ENCODE peak calls at places on chromosomes 11 and 22, in four cellular contexts. B, V, U and G are unnamed samples. For H3K27me3, the result is how much of the 10 kb centered on the place peaks cover.

GRCh38 chr11:131909426-131910200 is 539.2 kb downstream of the NTM start:
- DNase-seq in B (no peak), V (no peak), U (no peak), G (no peak)

GRCh38 chr11:67439321-67440228 is 2.1 kb upstream of the PTPRCAP start:
- DNase-seq in U (no peak), B (peak), V (no peak), G (no peak)

GRCh38 chr22:21643533-21644357 is 1.6 kb downstream of the SDF2L1 start:
- DNase-seq in U (no peak), B (no peak), V (no peak), G (no peak)

GRCh38 chr22:36206255-36206654 is 4.6 kb upstream of the APOL4 start:
- DNase-seq in V (no peak), U (no peak), B (no peak), G (no peak)

GRCh38 chr22:39453765-39454378 is 2.9 kb upstream of the MGAT3 start:
- DNase-seq in V (no peak), B (no peak), U (no peak), G (no peak)

GRCh38 chr11:62545437-62546243 is 966 bp downstream of the AHNAK start:
- DNase-seq in V (peak), U (peak), B (peak), G (peak)

GRCh38 chr11:43366597-43367121 is 7.9 kb downstream of the TTC17 start:
- DNase-seq in V (no peak), U (no peak), B (no peak), G (no peak)

GRCh38 chr11:67283490-67283963 is 5.6 kb upstream of the ANKRD13D start:
- DNase-seq in B (no peak), U (peak), V (no peak), G (no peak)

GRCh38 chr11:65891180-65892136 is 985 bp downstream of the CCDC85B start:
- DNase-seq in V (peak), B (no peak), U (peak), G (no peak)

GRCh38 chr11:26993965-26994446 is at the start of gene FIBIN:
- DNase-seq in B (no peak), V (peak), U (peak), G (no peak)

GRCh38 chr11:23856654-23857053 is 640.2 kb upstream of the LUZP2 start:
- DNase-seq in U (no peak), V (no peak), B (no peak), G (no peak)

GRCh38 chr22:36982136-36982535 is 37.1 kb downstream of the TST start:
- DNase-seq in V (no peak), B (no peak), U (no peak), G (no peak)

GRCh38 chr11:108752297-108752751 is 87.5 kb downstream of the DDX10 start:
- DNase-seq in V (no peak), U (no peak), B (no peak), G (no peak)

GRCh38 chr11:112302226-112302868 is 41.7 kb upstream of the PLET1 start:
- DNase-seq in B (no peak), V (no peak), U (no peak), G (no peak)

GRCh38 chr11:83280256-83280655 is 5.9 kb downstream of the CCDC90B start:
- DNase-seq in U (no peak), B (no peak), V (no peak), G (no peak)

GRCh38 chr22:17672417-17672991 is 33.9 kb downstream of the BCL2L13 start:
- DNase-seq in U (no peak), V (no peak), B (no peak), G (no peak)

GRCh38 chr11:36015806-36016205 is 71.9 kb downstream of the LDLRAD3 start:
- DNase-seq in V (peak), B (no peak), U (no peak), G (no peak)

GRCh38 chr11:68040957-68041591 is 2.2 kb downstream of the TCIRG1 start:
- DNase-seq in U (peak), V (peak), B (no peak), G (no peak)

DNA sequence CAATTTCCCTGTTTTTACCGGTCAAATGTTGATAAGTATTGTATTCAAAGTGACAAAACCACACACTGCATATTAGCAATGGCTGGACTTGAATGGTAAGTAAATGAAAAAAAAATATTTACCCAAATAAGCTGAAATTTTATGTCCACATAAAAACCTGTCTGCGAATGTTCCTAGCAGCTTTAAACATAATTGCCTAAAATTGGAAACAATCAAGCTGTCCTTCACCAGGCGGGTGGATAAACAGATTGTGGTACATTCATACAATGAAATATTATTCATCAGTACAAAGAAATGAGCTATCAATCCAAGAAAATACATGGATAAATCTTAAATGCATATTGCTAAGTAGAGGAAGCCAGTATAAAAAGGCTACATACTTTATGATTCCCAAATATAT is 1067.8 kb downstream of the LRRC4C start:
- DNase-seq in V (no peak), B (no peak), U (no peak), G (no peak)
- H3K27ac ChIP-seq in V (no peak), B (no peak), U (no peak), G (no peak)

DNA sequence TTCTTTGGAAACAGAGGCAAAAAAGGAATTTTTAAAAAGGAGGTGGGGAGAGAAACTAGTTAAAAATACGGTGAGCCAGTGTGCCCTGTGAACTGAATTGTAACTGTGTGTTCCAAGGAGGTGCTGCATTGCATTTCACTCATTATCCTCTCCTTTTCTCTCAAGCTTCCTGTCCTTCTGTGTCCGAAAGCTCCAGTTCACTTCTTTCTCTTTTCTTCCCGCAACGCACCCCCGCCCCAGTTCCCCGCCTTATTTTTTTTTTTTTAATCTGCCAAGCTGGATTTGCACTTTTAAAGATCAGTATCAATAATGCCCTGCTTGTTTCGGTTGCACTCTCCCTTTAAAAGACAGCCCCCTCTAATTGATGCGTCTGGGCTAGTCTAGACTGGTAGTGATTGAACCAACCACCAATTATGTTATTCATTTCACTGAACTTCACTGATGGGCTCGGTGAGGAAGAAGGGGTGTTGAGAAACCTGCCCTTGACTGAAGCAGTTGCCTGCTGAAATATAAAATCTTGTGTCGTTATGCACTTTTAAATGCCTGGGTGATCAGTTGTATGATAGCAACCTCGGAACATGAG is 18.5 kb downstream of the BLID start:
- DNase-seq in V (no peak), U (no peak), B (no peak), G (no peak)
- H3K4me3 ChIP-seq in V (peak), U (peak), B (no peak), G (no peak)

DNA sequence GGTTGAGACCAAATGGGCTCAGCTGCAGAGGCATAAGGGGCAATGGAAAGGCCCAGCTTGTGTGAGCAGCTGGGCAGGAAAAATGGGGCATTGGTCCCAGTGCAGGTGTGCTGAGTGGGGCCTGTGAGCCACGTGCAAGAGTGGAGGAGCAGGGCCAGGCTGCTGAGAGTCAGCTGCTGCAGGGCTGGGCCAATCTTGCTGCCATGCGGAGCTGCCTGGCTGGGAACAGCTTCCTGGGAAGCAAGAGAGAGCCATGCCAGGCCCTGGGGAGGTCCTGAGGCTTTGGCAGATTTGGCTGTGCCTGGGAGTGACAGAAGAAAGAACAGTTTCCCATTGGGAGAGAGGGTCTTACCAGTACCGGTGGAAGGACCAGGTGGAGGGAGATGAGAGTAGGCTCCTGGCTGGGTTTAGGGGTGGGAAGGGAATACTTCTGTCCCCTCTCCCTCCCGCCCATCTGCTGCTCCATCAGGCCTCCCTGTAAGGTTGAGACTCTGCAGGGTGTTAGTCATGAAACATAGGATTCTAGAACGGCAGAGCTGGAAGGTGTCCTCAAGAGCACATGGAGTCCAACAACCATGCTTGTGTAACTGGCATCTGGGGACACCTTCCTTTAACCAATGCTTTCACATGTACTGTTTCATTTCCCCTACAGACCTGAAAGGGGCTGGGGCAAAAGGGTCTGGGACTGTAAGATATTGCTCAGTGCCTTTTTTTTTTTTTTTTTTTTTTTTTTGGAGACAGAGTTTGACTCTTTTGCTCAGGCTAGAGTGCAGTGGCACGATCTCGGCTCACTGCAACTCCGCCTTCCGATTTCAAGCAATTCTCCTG is 10.4 kb downstream of the SEPTIN3 start:
- DNase-seq in U (no peak), B (no peak), V (no peak), G (no peak)
- H3K27me3 ChIP-seq in U (under half), B (under half), V (under half), G (under half)

GRCh38 chr11:128472128-128473110 is 114.9 kb downstream of the ETS1 start:
- DNase-seq in U (no peak), V (peak), B (peak), G (peak)

GRCh38 chr11:128473631-128474030 is 113.7 kb downstream of the ETS1 start:
- DNase-seq in B (no peak), V (no peak), U (no peak), G (no peak)

GRCh38 chr11:128469220-128469619 is 118.1 kb downstream of the ETS1 start:
- DNase-seq in U (no peak), B (no peak), V (no peak), G (no peak)

GRCh38 chr11:128470081-128470480 is 117.3 kb downstream of the ETS1 start:
- DNase-seq in U (no peak), V (no peak), B (peak), G (peak)

DNA sequence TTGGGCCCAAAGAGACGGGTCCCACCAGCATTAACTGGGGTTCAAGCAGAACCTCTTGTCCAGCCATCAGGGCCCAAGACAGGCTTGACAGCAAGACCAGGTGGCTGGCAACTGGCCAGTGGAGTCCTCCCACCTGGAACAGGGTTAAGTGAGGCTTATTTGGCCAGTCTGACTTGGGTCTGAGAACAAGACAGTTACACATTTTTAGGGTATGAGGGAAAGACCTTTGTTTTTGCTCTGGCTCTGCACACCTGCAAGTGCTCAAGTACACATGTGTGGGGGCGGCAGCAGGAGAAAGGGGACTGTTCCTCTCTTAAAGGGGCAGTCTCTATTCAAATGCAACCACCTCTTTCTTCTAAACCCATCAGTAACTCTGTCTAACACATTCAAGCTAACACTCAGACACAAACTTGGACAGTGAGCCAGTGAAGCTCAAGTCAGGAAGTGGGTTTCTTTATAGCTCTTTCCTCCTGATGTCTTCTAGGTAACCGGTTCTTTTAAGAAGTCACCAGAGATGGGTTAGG is 116.2 kb downstream of the ETS1 start:
- DNase-seq in B (peak), V (no peak), U (no peak), G (no peak)
- H3K27ac ChIP-seq in B (peak), V (no peak), U (peak), G (peak)

DNA sequence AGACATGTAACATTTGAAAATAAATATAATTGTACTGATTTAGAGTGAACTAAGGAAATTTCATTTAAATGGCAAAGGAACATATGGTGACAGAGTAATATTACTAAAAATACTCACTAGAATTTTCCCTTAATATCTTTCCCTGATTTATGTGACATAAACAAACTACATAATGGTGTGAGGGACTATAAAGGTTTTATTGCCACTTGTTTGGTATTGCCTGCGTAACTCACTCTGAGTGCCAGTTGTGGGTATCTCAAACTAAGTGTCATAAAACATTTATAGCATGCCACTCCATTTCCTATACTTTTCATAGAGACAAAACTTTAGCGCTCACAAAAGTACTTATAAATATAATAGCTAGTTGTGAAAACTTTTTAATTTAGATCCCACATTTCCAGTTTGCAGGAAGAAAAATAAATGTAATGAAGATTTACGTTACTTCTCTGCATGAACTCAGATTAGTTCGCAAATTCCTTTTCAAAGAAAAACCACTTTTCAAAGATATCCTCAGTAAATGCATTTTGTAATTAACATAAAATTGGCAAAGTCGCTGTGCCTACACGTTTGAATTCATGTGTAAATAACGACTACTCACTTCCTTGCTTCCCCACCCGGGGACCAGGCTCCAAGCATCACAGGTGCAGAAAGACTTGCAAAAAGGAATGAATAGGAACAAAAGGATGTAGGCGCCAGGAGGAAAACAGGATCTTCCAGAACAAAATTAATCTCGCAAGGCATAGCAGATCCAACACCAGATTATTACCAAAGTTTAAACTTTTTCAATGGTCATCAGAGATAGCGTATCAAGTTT is 1.6 kb upstream of the QSER1 start:
- DNase-seq in V (no peak), U (no peak), B (no peak), G (no peak)
- H3K4me3 ChIP-seq in V (no peak), U (no peak), B (no peak), G (no peak)

DNA sequence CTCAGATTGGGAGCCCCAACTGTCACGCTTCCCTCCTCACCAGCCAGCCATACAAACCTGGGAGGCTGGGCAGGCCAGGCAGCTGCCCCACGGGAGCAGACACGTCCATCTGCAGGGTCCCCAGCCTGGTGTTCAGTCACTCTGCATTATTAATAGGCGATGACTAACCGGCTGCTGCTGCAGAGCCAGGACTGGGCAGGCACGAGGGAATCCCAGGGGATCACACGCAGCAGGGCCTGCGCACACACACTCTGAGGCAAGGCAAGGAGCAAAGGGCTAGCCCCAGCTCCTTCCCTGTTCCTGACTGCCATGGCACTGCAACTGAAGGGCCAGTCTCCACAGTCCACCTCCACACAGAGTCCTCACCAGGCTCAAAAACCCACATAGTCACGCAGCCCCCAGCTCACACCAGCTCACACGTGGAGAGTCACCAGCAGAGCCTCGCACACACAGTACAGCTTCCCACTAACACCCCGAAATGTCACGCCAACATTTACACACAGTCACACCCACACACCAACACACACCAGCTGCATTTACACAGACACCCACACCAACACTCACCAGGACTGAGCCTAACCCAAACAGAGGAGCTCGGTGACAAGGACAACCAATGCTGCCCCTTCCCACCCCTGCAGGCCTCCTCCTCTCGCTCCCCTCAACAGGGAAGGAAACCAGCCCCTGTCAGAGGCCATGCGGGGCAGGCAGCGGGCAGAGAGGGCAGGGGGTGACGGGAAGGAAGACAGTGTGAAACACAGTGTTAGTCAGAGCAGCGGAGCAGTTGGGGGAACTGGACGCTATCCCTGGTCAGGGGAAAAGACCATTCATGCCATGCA is 47.4 kb downstream of the NRXN2 start:
- DNase-seq in B (no peak), V (no peak), U (no peak), G (no peak)
- H3K27me3 ChIP-seq in B (under half), V (under half), U (under half), G (under half)

DNA sequence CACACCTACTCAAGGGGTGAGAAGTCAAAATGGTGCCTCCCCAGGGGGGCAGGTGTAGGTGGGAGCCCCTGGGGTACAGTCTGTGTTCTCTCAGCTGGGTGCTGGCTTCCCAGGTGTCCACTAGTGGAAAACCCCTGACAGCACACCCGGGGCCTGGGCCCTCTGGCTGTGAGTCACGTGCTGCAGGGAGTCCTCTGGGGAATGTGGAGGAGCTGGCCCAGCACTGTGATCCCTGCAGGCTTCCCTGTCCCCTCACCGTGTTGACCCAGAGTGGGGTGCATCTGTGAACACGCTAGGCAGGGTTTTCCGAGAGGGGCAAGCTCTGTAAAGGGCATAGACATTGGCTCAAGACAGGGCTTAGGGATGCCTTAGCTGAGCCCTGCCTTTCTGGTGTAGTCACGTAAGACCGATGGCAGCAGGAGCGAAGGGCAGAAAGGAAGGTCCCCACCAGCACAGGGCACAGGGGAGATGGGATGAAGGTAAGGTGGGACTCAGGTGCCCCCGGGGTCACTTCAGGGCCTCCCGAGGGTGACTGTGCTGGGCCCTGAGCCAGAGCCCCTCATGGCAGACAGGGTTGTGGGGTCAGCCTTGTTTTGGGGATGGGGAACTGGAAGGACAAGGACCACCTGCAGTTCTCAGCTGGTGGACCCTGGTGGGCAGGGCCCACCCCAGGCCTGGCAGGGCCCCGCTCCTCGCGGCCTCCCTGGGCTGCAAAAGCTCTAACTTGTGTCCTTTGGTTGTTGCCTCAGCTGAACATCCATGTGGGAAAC is 14.1 kb downstream of the DERL3 start:
- DNase-seq in B (no peak), V (no peak), U (peak), G (no peak)
- H3K27ac ChIP-seq in B (no peak), V (no peak), U (no peak), G (no peak)

GRCh38 chr22:42760806-42761565 is 40.3 kb upstream of the A4GALT start:
- DNase-seq in U (no peak), B (no peak), V (no peak), G (no peak)

GRCh38 chr22:42754658-42755057 is 34.0 kb upstream of the A4GALT start:
- DNase-seq in U (no peak), V (no peak), B (no peak), G (no peak)

GRCh38 chr22:42758929-42759629 is 38.4 kb upstream of the A4GALT start:
- DNase-seq in V (peak), U (no peak), B (no peak), G (no peak)

GRCh38 chr22:42752912-42753311 is 32.2 kb upstream of the A4GALT start:
- DNase-seq in V (no peak), U (no peak), B (no peak), G (no peak)

DNA sequence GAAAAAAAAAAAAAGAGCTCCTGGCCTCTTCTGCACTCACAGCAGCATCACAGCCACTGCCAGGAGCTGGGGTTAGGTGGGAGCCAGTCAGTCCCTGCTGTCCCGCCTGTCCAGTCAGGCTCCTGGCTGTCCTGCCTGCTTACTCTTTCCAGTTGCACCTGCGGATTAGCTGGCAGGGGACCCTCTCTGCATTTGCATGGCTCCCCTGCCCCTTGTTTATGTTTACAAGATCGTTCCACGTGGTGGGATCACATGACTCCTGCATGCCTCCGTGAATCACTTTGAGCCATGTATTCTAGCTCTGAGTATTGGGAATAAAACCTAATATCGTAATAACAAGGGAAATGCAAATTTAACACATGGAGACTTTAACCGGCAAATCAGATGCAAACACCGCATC is 36.8 kb upstream of the A4GALT start:
- DNase-seq in V (no peak), U (no peak), B (no peak), G (no peak)
- H3K4me3 ChIP-seq in V (no peak), U (no peak), B (no peak), G (no peak)